ENCODE peak calls at places on chromosomes 12 and 14, in four cellular contexts. One of them, this sample, is unnamed.

GRCh38 chr14:103527408-103528157 is 1.4 kb upstream of the TRMT61A start:
- DNase-seq in lower lobe of right lung: no peak
- DNase-seq in tibial artery: no peak
- DNase-seq in breast epithelium: no peak
- DNase-seq in this sample: no peak

GRCh38 chr12:93737457-93738198 is 60.5 kb downstream of the CRADD start:
- DNase-seq in breast epithelium: no peak
- DNase-seq in lower lobe of right lung: no peak
- DNase-seq in tibial artery: no peak
- DNase-seq in this sample: no peak

GRCh38 chr12:110338754-110339153 is 57.7 kb downstream of the ATP2A2 start:
- DNase-seq in tibial artery: no peak
- DNase-seq in breast epithelium: no peak
- DNase-seq in lower lobe of right lung: no peak
- DNase-seq in this sample: peak; percentile 37

GRCh38 chr12:13088503-13088902 is 15.0 kb downstream of the GSG1 start:
- DNase-seq in tibial artery: no peak
- DNase-seq in lower lobe of right lung: no peak
- DNase-seq in breast epithelium: no peak
- DNase-seq in this sample: no peak

GRCh38 chr14:75522919-75523318 is 650 bp downstream of the BATF start:
- DNase-seq in breast epithelium: no peak
- DNase-seq in tibial artery: no peak
- DNase-seq in lower lobe of right lung: no peak
- DNase-seq in this sample: no peak

GRCh38 chr12:3606101-3606500 is 115.1 kb downstream of the PRMT8 start:
- DNase-seq in tibial artery: no peak
- DNase-seq in lower lobe of right lung: no peak
- DNase-seq in breast epithelium: no peak
- DNase-seq in this sample: no peak

GRCh38 chr12:24921251-24922038 is 27.5 kb downstream of the BCAT1 start:
- DNase-seq in breast epithelium: no peak
- DNase-seq in tibial artery: no peak
- DNase-seq in lower lobe of right lung: no peak
- DNase-seq in this sample: no peak

GRCh38 chr14:31205681-31206535 is 1.7 kb downstream of the HECTD1 start:
- DNase-seq in tibial artery: no peak
- DNase-seq in breast epithelium: no peak
- DNase-seq in lower lobe of right lung: no peak
- DNase-seq in this sample: no peak

GRCh38 chr12:114876968-114877680 is 193.1 kb upstream of the TBX3 start:
- DNase-seq in tibial artery: no peak
- DNase-seq in lower lobe of right lung: no peak
- DNase-seq in breast epithelium: no peak
- DNase-seq in this sample: no peak

GRCh38 chr14:91123201-91123600 is 9.3 kb downstream of the DGLUCY start:
- DNase-seq in breast epithelium: no peak
- DNase-seq in lower lobe of right lung: no peak
- DNase-seq in tibial artery: no peak
- DNase-seq in this sample: no peak

GRCh38 chr12:9759680-9760592 is 765 bp downstream of the CD69 start:
- DNase-seq in breast epithelium: no peak
- DNase-seq in tibial artery: no peak
- DNase-seq in lower lobe of right lung: no peak
- DNase-seq in this sample: no peak

GRCh38 chr14:103109789-103110415 is 13.4 kb upstream of the TNFAIP2 start:
- DNase-seq in breast epithelium: no peak
- DNase-seq in lower lobe of right lung: no peak
- DNase-seq in tibial artery: no peak
- DNase-seq in this sample: no peak

GRCh38 chr12:26935636-26936378 is 2.0 kb downstream of the INTS13 start:
- DNase-seq in tibial artery: no peak
- DNase-seq in lower lobe of right lung: no peak
- DNase-seq in breast epithelium: no peak
- DNase-seq in this sample: no peak

GRCh38 chr12:95339086-95339788 is 121.6 kb downstream of the VEZT start:
- DNase-seq in breast epithelium: no peak
- DNase-seq in lower lobe of right lung: no peak
- DNase-seq in tibial artery: no peak
- DNase-seq in this sample: no peak

GRCh38 chr12:95342008-95342407 is 124.4 kb downstream of the VEZT start:
- DNase-seq in breast epithelium: no peak
- DNase-seq in tibial artery: no peak
- DNase-seq in lower lobe of right lung: no peak
- DNase-seq in this sample: no peak

GRCh38 chr12:95349291-95349690 is 124.7 kb upstream of the METAP2 start:
- DNase-seq in tibial artery: no peak
- DNase-seq in lower lobe of right lung: no peak
- DNase-seq in breast epithelium: no peak
- DNase-seq in this sample: no peak

DNA sequence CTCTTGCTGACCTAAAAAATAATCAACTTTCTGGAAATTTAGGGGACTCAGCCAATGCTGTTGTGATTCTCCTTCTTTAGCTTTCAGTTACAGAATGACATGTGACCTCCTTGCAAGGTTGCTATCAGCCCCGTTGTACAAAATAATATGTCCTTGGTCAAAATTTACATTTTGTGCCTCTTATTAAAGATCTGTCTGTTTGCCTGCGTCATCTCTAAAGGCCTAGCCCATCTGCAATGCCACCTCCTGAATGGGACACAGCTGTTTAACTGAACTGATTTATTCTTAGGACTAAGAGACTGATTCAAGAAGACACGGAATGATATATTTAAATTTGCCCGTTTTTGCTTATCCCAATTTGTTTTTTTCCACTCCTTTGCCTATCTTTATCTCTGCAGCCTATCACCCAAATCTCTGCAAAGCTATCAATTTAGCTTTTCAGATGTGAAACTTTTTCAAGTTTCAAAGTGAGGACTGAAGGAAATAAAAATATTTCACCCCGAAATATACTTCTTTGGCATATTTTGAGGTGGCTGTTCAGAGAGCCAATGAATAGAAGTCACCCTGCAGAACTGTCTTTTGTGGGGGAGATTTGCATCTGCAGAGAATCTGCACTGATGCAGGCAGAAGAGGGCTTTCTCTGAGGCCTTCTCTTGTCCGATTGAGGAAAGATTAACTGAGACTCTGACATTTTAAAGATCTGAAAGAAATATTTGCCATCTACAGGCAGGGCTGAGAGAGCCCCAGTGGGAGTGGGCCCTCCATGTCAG is 126.0 kb downstream of the VEZT start:
- DNase-seq in breast epithelium: no peak
- DNase-seq in tibial artery: no peak
- DNase-seq in lower lobe of right lung: no peak
- DNase-seq in this sample: no peak
- H3K4me3 ChIP-seq in breast epithelium: no peak overlapping the region
- H3K4me3 ChIP-seq in tibial artery: no peak overlapping the region
- H3K4me3 ChIP-seq in lower lobe of right lung: no peak overlapping the region
- H3K4me3 ChIP-seq in this sample: no peak overlapping the region

DNA sequence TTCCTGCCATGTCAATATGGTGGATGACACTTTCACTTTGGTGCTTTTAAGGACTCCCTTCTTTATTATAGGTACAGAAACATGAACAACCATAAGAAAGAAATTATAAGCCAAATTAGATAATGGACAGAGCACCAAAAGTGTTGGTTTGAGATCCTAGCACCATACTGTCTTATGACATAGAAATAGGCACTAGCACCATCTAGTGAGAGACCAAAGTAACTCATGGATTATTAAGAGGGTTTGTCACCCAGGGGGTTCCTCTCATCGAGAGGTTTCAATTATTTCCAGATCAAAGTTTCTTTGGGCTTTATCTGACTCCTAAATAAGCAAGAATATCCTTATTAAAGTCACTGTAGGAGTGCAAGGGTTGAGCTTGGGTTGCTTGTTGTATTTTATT is 153.0 kb upstream of the DIO2 start:
- DNase-seq in tibial artery: no peak
- DNase-seq in breast epithelium: no peak
- DNase-seq in lower lobe of right lung: no peak
- DNase-seq in this sample: no peak
- H3K27ac ChIP-seq in tibial artery: no peak overlapping the region
- H3K27ac ChIP-seq in breast epithelium: no peak overlapping the region
- H3K27ac ChIP-seq in lower lobe of right lung: no peak overlapping the region
- H3K27ac ChIP-seq in this sample: no peak overlapping the region

DNA sequence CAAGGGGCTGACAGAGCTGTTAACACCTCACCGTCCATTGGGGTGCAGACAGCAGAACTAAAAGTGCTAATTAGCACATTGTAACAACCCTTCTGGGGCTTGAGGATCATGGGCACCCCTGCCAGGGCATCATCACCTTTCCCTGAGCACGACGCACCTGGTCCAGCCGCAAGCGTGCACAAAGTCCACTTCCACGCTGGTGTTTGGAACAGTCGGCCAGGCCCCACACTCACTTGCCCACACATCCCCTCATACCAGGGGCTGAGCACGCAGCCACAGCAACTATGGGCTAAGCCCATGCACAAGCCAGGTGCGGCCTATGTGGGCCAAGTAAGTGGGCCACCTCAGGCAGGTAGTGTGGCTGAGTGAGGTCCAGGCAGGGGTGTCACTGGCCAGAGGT is 148.7 kb downstream of the CCDC59 start:
- DNase-seq in lower lobe of right lung: peak; percentile 39
- DNase-seq in breast epithelium: no peak
- DNase-seq in tibial artery: no peak
- DNase-seq in this sample: no peak
- H3K9me3 ChIP-seq in lower lobe of right lung: no peaks in the 10 kb centered on the region
- H3K9me3 ChIP-seq in breast epithelium: peaks cover 41% of the 10 kb centered on the region
- H3K9me3 ChIP-seq in tibial artery: peaks cover 27% of the 10 kb centered on the region
- H3K9me3 ChIP-seq in this sample: no peaks in the 10 kb centered on the region

GRCh38 chr14:24366664-24367505 is 1.1 kb upstream of the NFATC4 start:
- DNase-seq in breast epithelium: peak; percentile 90
- DNase-seq in lower lobe of right lung: peak; percentile 94
- DNase-seq in tibial artery: peak; percentile 98
- DNase-seq in this sample: peak; percentile 65
- H3K4me3 ChIP-seq in breast epithelium: peak overlapping the region; percentile 65
- H3K4me3 ChIP-seq in lower lobe of right lung: peak overlapping the region; percentile 54
- H3K4me3 ChIP-seq in tibial artery: peak overlapping the region; percentile 84
- H3K4me3 ChIP-seq in this sample: peak overlapping the region; percentile 78

DNA sequence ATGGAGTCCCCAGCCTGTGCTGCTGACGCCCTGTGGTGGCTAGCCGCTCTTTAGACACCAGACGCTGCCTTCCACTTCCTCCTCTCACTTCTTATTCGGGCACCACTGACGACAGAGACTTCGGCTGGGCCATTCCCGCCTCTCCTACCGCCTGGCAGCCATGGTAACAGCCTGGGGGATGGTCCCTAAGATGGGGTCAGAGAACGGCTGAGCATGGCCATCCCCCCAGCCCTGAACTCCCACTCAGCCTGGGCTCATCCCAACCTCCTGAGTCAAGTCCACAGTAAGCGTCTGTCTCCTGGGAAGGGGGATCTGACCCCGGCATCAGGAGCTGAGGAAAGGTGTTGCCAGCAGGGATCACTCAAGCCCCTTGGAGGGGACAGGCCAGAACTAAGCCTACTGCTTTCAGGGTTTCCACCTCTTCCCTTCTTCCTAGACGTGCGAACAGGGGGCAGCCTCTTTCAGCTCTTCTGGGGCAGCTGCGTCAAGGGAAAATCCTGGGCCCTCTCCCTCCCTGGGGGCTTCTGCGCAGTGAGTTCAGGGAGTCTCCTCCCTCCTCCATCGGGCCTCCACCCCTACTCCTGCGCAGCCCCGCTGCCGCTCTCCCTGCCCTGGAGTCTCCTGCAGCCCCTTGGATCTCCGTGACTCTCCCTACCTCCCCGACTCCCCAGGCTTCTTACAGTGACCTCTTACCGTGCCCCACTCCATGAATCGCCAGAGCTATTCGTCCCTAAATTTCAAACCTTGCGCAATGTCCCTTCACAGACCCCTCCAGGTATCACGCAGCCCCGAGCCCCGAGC is 643 bp upstream of the TAMALIN start:
- DNase-seq in tibial artery: peak; percentile 85
- DNase-seq in lower lobe of right lung: peak; percentile 89
- DNase-seq in breast epithelium: no peak
- DNase-seq in this sample: peak; percentile 72
- H3K27ac ChIP-seq in tibial artery: no peak overlapping the region
- H3K27ac ChIP-seq in lower lobe of right lung: peak overlapping the region; percentile 92
- H3K27ac ChIP-seq in breast epithelium: peak overlapping the region; percentile 95
- H3K27ac ChIP-seq in this sample: peak overlapping the region; percentile 77

GRCh38 chr12:133190176-133190575 is 8.9 kb downstream of the ZNF268 start:
- DNase-seq in tibial artery: no peak
- DNase-seq in lower lobe of right lung: no peak
- DNase-seq in breast epithelium: no peak
- DNase-seq in this sample: no peak
- H3K9me3 ChIP-seq in tibial artery: peaks cover 99% of the 10 kb centered on the region
- H3K9me3 ChIP-seq in lower lobe of right lung: peaks cover 100% of the 10 kb centered on the region
- H3K9me3 ChIP-seq in breast epithelium: peaks cover 100% of the 10 kb centered on the region
- H3K9me3 ChIP-seq in this sample: peaks cover 100% of the 10 kb centered on the region

GRCh38 chr14:38210587-38211257 is 3.0 kb downstream of the SSTR1 start:
- DNase-seq in lower lobe of right lung: no peak
- DNase-seq in breast epithelium: no peak
- DNase-seq in tibial artery: no peak
- DNase-seq in this sample: no peak

GRCh38 chr14:38211258-38211735 is 3.6 kb downstream of the SSTR1 start:
- DNase-seq in tibial artery: no peak
- DNase-seq in breast epithelium: no peak
- DNase-seq in lower lobe of right lung: no peak
- DNase-seq in this sample: no peak

GRCh38 chr14:38208825-38209562 is 1.3 kb downstream of the SSTR1 start:
- DNase-seq in breast epithelium: no peak
- DNase-seq in lower lobe of right lung: peak; percentile 44
- DNase-seq in tibial artery: no peak
- DNase-seq in this sample: no peak

GRCh38 chr14:38209572-38210159 is 2.0 kb downstream of the SSTR1 start:
- DNase-seq in lower lobe of right lung: peak; percentile 43
- DNase-seq in tibial artery: no peak
- DNase-seq in breast epithelium: no peak
- DNase-seq in this sample: no peak

DNA sequence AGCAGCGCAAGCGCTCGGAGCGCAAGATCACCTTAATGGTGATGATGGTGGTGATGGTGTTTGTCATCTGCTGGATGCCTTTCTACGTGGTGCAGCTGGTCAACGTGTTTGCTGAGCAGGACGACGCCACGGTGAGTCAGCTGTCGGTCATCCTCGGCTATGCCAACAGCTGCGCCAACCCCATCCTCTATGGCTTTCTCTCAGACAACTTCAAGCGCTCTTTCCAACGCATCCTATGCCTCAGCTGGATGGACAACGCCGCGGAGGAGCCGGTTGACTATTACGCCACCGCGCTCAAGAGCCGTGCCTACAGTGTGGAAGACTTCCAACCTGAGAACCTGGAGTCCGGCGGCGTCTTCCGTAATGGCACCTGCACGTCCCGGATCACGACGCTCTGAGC is 2.5 kb downstream of the SSTR1 start:
- DNase-seq in breast epithelium: no peak
- DNase-seq in lower lobe of right lung: peak; percentile 45
- DNase-seq in tibial artery: no peak
- DNase-seq in this sample: no peak
- H3K4me3 ChIP-seq in breast epithelium: peak overlapping the region; percentile 36
- H3K4me3 ChIP-seq in lower lobe of right lung: peak overlapping the region; percentile 52
- H3K4me3 ChIP-seq in tibial artery: peak overlapping the region; percentile 55
- H3K4me3 ChIP-seq in this sample: peak overlapping the region; percentile 65